ENCODE peak calls at places on chromosomes 12 and 14, in six cellular contexts. D, J, V, W, B and S are unnamed samples.

GRCh38 chr12:100826323-100826722 is 31.7 kb downstream of the ANO4 start:
- DNase-seq in D (no peak), J (no peak), V (peak), W (no peak), B (peak), S (peak)

GRCh38 chr14:99058542-99058941 is 213.5 kb downstream of the BCL11B start:
- DNase-seq in D (no peak), J (no peak), V (no peak), W (no peak), B (no peak), S (no peak)

GRCh38 chr14:71320734-71321555 is 413.7 kb downstream of the PCNX1 start:
- DNase-seq in D (peak), J (peak), V (peak), W (peak), B (peak), S (peak)

GRCh38 chr14:50301914-50302313 is 10.1 kb downstream of the L2HGDH start:
- DNase-seq in D (no peak), J (no peak), V (no peak), W (no peak), B (no peak), S (no peak)

GRCh38 chr14:103688906-103689902 is 26.0 kb downstream of the XRCC3 start:
- DNase-seq in D (no peak), J (no peak), V (peak), W (no peak), B (peak), S (no peak)

GRCh38 chr12:52903285-52903854 is 1.5 kb downstream of the KRT8 start:
- DNase-seq in D (peak), J (no peak), V (peak), W (peak), B (peak), S (peak)

GRCh38 chr14:37202812-37203211 is 5.1 kb downstream of the MIPOL1 start:
- DNase-seq in D (no peak), J (no peak), V (no peak), W (no peak), B (peak), S (no peak)

GRCh38 chr12:109458771-109459208 is 18.3 kb downstream of the KCTD10 start:
- DNase-seq in D (no peak), J (no peak), V (no peak), W (no peak), B (peak), S (no peak)

GRCh38 chr14:32933623-32933942 is 5.1 kb upstream of the NPAS3 start:
- DNase-seq in D (no peak), J (no peak), V (no peak), W (no peak), B (peak), S (no peak)